ENCODE peak calls at places on chromosomes 3 and 15, in nine cellular contexts. One of them, this sample, is unnamed.

GRCh38 chr3:147653309-147653923 is 244.3 kb downstream of the ZIC1 start:
- DNase-seq in HCT116: no peak
- DNase-seq in activated CD8-positive, alpha-beta T cell treated with anti-CD3 and anti-CD28 coated beads for 36 hours: no peak
- DNase-seq in adrenal gland: no peak
- DNase-seq in brain microvascular endothelial cell: peak
- DNase-seq in GM12864: no peak
- DNase-seq in IMR-90: no peak
- DNase-seq in body of pancreas: no peak
- DNase-seq in colonic mucosa: no peak
- DNase-seq in this sample: no peak

GRCh38 chr3:178058629-178059028 is 477.6 kb upstream of the KCNMB2 start:
- DNase-seq in activated CD8-positive, alpha-beta T cell treated with anti-CD3 and anti-CD28 coated beads for 36 hours: no peak
- DNase-seq in GM12864: no peak
- DNase-seq in body of pancreas: no peak
- DNase-seq in adrenal gland: no peak
- DNase-seq in brain microvascular endothelial cell: no peak
- DNase-seq in colonic mucosa: no peak
- DNase-seq in HCT116: no peak
- DNase-seq in IMR-90: no peak
- DNase-seq in this sample: no peak

GRCh38 chr15:60735559-60736047 is 256.7 kb upstream of the ICE2 start:
- DNase-seq in GM12864: no peak
- DNase-seq in brain microvascular endothelial cell: no peak
- DNase-seq in adrenal gland: no peak
- DNase-seq in activated CD8-positive, alpha-beta T cell treated with anti-CD3 and anti-CD28 coated beads for 36 hours: no peak
- DNase-seq in body of pancreas: no peak
- DNase-seq in HCT116: no peak
- DNase-seq in IMR-90: no peak
- DNase-seq in colonic mucosa: no peak
- DNase-seq in this sample: no peak

GRCh38 chr3:110478377-110479054 is 593.1 kb upstream of the NECTIN3 start:
- DNase-seq in GM12864: no peak
- DNase-seq in body of pancreas: no peak
- DNase-seq in activated CD8-positive, alpha-beta T cell treated with anti-CD3 and anti-CD28 coated beads for 36 hours: no peak
- DNase-seq in IMR-90: no peak
- DNase-seq in colonic mucosa: no peak
- DNase-seq in adrenal gland: no peak
- DNase-seq in brain microvascular endothelial cell: no peak
- DNase-seq in HCT116: no peak
- DNase-seq in this sample: no peak

GRCh38 chr3:14201881-14202684 is 23.5 kb downstream of the LSM3 start:
- DNase-seq in brain microvascular endothelial cell: no peak
- DNase-seq in adrenal gland: no peak
- DNase-seq in activated CD8-positive, alpha-beta T cell treated with anti-CD3 and anti-CD28 coated beads for 36 hours: no peak
- DNase-seq in colonic mucosa: no peak
- DNase-seq in body of pancreas: no peak
- DNase-seq in GM12864: no peak
- DNase-seq in IMR-90: no peak
- DNase-seq in HCT116: no peak
- DNase-seq in this sample: no peak

GRCh38 chr15:79887517-79887916 is 9.3 kb downstream of the MTHFS start:
- DNase-seq in brain microvascular endothelial cell: no peak
- DNase-seq in adrenal gland: no peak
- DNase-seq in IMR-90: peak
- DNase-seq in colonic mucosa: no peak
- DNase-seq in HCT116: no peak
- DNase-seq in body of pancreas: no peak
- DNase-seq in activated CD8-positive, alpha-beta T cell treated with anti-CD3 and anti-CD28 coated beads for 36 hours: no peak
- DNase-seq in GM12864: no peak
- DNase-seq in this sample: no peak

GRCh38 chr15:69403611-69404010 is 10.5 kb upstream of the KIF23 start:
- DNase-seq in colonic mucosa: no peak
- DNase-seq in brain microvascular endothelial cell: peak
- DNase-seq in adrenal gland: no peak
- DNase-seq in body of pancreas: no peak
- DNase-seq in HCT116: no peak
- DNase-seq in GM12864: no peak
- DNase-seq in IMR-90: peak
- DNase-seq in activated CD8-positive, alpha-beta T cell treated with anti-CD3 and anti-CD28 coated beads for 36 hours: no peak
- DNase-seq in this sample: no peak

GRCh38 chr15:85118173-85118572 is 136.5 kb downstream of the PDE8A start:
- DNase-seq in body of pancreas: no peak
- DNase-seq in IMR-90: no peak
- DNase-seq in adrenal gland: no peak
- DNase-seq in GM12864: no peak
- DNase-seq in brain microvascular endothelial cell: no peak
- DNase-seq in HCT116: no peak
- DNase-seq in activated CD8-positive, alpha-beta T cell treated with anti-CD3 and anti-CD28 coated beads for 36 hours: no peak
- DNase-seq in colonic mucosa: no peak
- DNase-seq in this sample: no peak

GRCh38 chr15:67840747-67841634 is 1.1 kb upstream of the RNU6-1 start:
- DNase-seq in brain microvascular endothelial cell: no peak
- DNase-seq in IMR-90: peak
- DNase-seq in colonic mucosa: peak
- DNase-seq in HCT116: no peak
- DNase-seq in GM12864: no peak
- DNase-seq in adrenal gland: no peak
- DNase-seq in body of pancreas: peak
- DNase-seq in activated CD8-positive, alpha-beta T cell treated with anti-CD3 and anti-CD28 coated beads for 36 hours: no peak
- DNase-seq in this sample: peak

GRCh38 chr15:67839358-67839928 is 402 bp downstream of the RNU6-1 start:
- DNase-seq in adrenal gland: no peak
- DNase-seq in GM12864: no peak
- DNase-seq in brain microvascular endothelial cell: no peak
- DNase-seq in IMR-90: peak
- DNase-seq in HCT116: peak
- DNase-seq in activated CD8-positive, alpha-beta T cell treated with anti-CD3 and anti-CD28 coated beads for 36 hours: no peak
- DNase-seq in body of pancreas: no peak
- DNase-seq in colonic mucosa: peak
- DNase-seq in this sample: peak

GRCh38 chr15:67839929-67840746 is at the start of gene RNU6-1:
- DNase-seq in IMR-90: peak
- DNase-seq in colonic mucosa: peak
- DNase-seq in brain microvascular endothelial cell: peak
- DNase-seq in adrenal gland: peak
- DNase-seq in activated CD8-positive, alpha-beta T cell treated with anti-CD3 and anti-CD28 coated beads for 36 hours: peak
- DNase-seq in GM12864: peak
- DNase-seq in body of pancreas: peak
- DNase-seq in HCT116: peak
- DNase-seq in this sample: peak

GRCh38 chr15:67836955-67837354 is 2.9 kb downstream of the RNU6-1 start:
- DNase-seq in colonic mucosa: no peak
- DNase-seq in body of pancreas: no peak
- DNase-seq in IMR-90: no peak
- DNase-seq in activated CD8-positive, alpha-beta T cell treated with anti-CD3 and anti-CD28 coated beads for 36 hours: no peak
- DNase-seq in HCT116: no peak
- DNase-seq in GM12864: no peak
- DNase-seq in brain microvascular endothelial cell: no peak
- DNase-seq in adrenal gland: no peak
- DNase-seq in this sample: peak

DNA sequence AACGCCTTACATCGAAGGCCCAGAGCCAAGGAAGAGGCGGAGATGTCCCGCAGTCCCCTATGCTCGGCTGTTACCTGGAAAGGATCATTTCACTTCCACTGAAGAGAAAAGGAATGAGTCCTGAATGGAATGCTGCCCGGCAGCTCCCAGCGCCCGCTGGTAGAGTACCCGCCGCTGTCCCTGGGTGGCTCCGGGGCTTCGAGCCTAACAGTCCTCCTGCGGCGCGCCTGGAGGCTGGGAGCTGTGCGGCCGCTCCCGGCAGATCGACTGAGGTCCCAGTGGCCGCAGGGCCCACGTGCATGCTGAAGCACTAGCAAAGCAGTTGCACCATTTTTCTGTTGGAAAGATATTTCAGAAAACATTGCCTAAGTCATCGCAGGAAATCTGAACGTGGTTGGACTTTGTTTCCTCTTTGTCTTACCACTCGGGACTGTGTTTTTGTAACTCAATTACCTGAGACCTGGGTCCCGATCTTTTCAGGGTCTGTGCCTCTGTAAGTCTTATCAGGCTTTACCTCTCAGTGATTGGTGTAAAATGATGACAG is 984 bp downstream of the RNU6-1 start:
- DNase-seq in activated CD8-positive, alpha-beta T cell treated with anti-CD3 and anti-CD28 coated beads for 36 hours: no peak
- DNase-seq in GM12864: no peak
- DNase-seq in HCT116: no peak
- DNase-seq in IMR-90: no peak
- DNase-seq in adrenal gland: peak
- DNase-seq in body of pancreas: peak
- DNase-seq in brain microvascular endothelial cell: no peak
- DNase-seq in colonic mucosa: peak
- DNase-seq in this sample: peak
- TF ChIP-seq CTCF in activated CD8-positive, alpha-beta T cell treated with anti-CD3 and anti-CD28 coated beads for 36 hours: no peak
- TF ChIP-seq CTCF in GM12864: no peak
- TF ChIP-seq CTCF in HCT116: no peak
- TF ChIP-seq CTCF in IMR-90: no peak
- TF ChIP-seq CTCF in adrenal gland: peak
- TF ChIP-seq CTCF in body of pancreas: no peak
- TF ChIP-seq CTCF in brain microvascular endothelial cell: no peak
- TF ChIP-seq CTCF in colonic mucosa: no peak
- TF ChIP-seq CTCF in this sample: no peak

DNA sequence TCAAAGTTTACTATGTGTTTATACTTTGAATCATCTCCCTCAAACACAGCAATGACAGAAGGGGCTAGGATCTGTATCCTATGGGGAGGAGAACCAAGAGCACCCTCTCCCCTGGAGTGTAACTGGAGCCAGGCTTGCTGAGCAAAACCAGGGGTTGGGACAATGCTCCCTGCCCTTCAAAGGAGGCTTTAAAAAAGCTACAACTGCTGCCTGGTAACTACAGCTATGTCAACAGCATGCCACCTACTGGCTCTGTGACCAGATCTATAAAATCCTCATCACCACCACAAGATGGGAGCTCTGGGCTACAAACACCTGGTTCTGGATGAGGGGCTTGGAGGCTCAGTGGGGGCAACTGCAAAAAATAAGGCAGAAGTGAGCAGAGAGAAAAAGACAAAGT is 61.9 kb downstream of the ANO10 start:
- DNase-seq in IMR-90: peak
- DNase-seq in adrenal gland: no peak
- DNase-seq in brain microvascular endothelial cell: no peak
- DNase-seq in colonic mucosa: no peak
- DNase-seq in HCT116: no peak
- DNase-seq in GM12864: no peak
- DNase-seq in body of pancreas: no peak
- DNase-seq in activated CD8-positive, alpha-beta T cell treated with anti-CD3 and anti-CD28 coated beads for 36 hours: no peak
- DNase-seq in this sample: no peak
- TF ChIP-seq CTCF in IMR-90: peak
- TF ChIP-seq CTCF in adrenal gland: no peak
- TF ChIP-seq CTCF in brain microvascular endothelial cell: no peak
- TF ChIP-seq CTCF in colonic mucosa: no peak
- TF ChIP-seq CTCF in HCT116: no peak
- TF ChIP-seq CTCF in GM12864: no peak
- TF ChIP-seq CTCF in body of pancreas: no peak
- TF ChIP-seq CTCF in activated CD8-positive, alpha-beta T cell treated with anti-CD3 and anti-CD28 coated beads for 36 hours: no peak
- TF ChIP-seq CTCF in this sample: no peak

GRCh38 chr15:57862761-57863160 is 156.2 kb downstream of the POLR2M start:
- DNase-seq in adrenal gland: no peak
- DNase-seq in GM12864: no peak
- DNase-seq in activated CD8-positive, alpha-beta T cell treated with anti-CD3 and anti-CD28 coated beads for 36 hours: no peak
- DNase-seq in body of pancreas: no peak
- DNase-seq in brain microvascular endothelial cell: no peak
- DNase-seq in HCT116: no peak
- DNase-seq in colonic mucosa: no peak
- DNase-seq in IMR-90: no peak
- DNase-seq in this sample: no peak

GRCh38 chr15:57861805-57862586 is 155.5 kb downstream of the POLR2M start:
- DNase-seq in IMR-90: peak
- DNase-seq in colonic mucosa: no peak
- DNase-seq in HCT116: no peak
- DNase-seq in GM12864: no peak
- DNase-seq in brain microvascular endothelial cell: peak
- DNase-seq in adrenal gland: peak
- DNase-seq in body of pancreas: no peak
- DNase-seq in activated CD8-positive, alpha-beta T cell treated with anti-CD3 and anti-CD28 coated beads for 36 hours: no peak
- DNase-seq in this sample: no peak

GRCh38 chr15:57866149-57866736 is 159.7 kb downstream of the POLR2M start:
- DNase-seq in IMR-90: peak
- DNase-seq in adrenal gland: peak
- DNase-seq in colonic mucosa: peak
- DNase-seq in activated CD8-positive, alpha-beta T cell treated with anti-CD3 and anti-CD28 coated beads for 36 hours: peak
- DNase-seq in GM12864: peak
- DNase-seq in HCT116: peak
- DNase-seq in brain microvascular endothelial cell: peak
- DNase-seq in body of pancreas: peak
- DNase-seq in this sample: peak

GRCh38 chr15:57867970-57868791 is 161.7 kb downstream of the POLR2M start:
- DNase-seq in colonic mucosa: no peak
- DNase-seq in brain microvascular endothelial cell: no peak
- DNase-seq in GM12864: no peak
- DNase-seq in body of pancreas: no peak
- DNase-seq in IMR-90: no peak
- DNase-seq in activated CD8-positive, alpha-beta T cell treated with anti-CD3 and anti-CD28 coated beads for 36 hours: peak
- DNase-seq in HCT116: no peak
- DNase-seq in adrenal gland: no peak
- DNase-seq in this sample: no peak

DNA sequence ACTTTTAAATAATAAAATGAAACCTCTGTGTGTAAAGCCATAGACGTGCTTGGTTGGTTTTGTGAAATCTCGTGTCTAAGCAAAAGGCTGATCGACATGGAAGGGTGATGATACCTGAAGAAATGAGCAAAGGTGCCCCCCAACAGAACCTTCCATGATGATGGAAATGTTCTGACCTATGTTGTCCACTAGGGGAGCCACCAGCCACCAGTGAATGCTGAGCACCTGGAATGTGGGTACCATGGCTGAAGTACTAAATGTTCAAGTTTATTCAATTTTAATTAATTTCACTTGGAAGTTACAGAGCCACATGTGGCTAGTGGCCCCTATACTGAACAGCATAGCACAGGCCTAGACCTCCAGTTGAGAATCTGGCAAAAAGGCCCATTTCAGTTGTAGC is 158.8 kb downstream of the POLR2M start:
- DNase-seq in colonic mucosa: no peak
- DNase-seq in IMR-90: no peak
- DNase-seq in brain microvascular endothelial cell: no peak
- DNase-seq in activated CD8-positive, alpha-beta T cell treated with anti-CD3 and anti-CD28 coated beads for 36 hours: peak
- DNase-seq in GM12864: no peak
- DNase-seq in HCT116: no peak
- DNase-seq in adrenal gland: no peak
- DNase-seq in body of pancreas: no peak
- DNase-seq in this sample: no peak
- TF ChIP-seq CTCF in colonic mucosa: no peak
- TF ChIP-seq CTCF in IMR-90: peak
- TF ChIP-seq CTCF in brain microvascular endothelial cell: peak
- TF ChIP-seq CTCF in activated CD8-positive, alpha-beta T cell treated with anti-CD3 and anti-CD28 coated beads for 36 hours: no peak
- TF ChIP-seq CTCF in GM12864: peak
- TF ChIP-seq CTCF in HCT116: peak
- TF ChIP-seq CTCF in adrenal gland: no peak
- TF ChIP-seq CTCF in body of pancreas: no peak
- TF ChIP-seq CTCF in this sample: peak

DNA sequence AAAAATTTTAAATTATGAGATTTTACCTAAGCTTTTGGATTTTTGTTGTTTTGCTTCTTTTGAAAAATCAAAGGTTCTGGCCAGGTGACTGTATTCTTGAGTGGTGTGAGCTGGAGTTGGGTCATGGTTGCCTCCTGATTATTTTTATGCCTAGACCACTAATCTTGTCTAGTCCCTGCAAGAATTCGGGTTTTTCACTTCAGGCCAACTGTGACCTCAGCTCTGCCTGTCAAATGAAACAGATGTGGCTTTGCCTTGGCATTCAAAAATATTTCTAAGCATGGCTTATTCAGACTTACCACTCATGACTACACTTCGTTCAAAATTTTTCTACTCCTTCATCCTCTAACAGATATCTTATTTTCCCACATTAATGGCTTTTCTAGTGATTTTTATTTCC is 25.4 kb upstream of the CDV3 start:
- DNase-seq in adrenal gland: no peak
- DNase-seq in brain microvascular endothelial cell: no peak
- DNase-seq in colonic mucosa: no peak
- DNase-seq in IMR-90: peak
- DNase-seq in activated CD8-positive, alpha-beta T cell treated with anti-CD3 and anti-CD28 coated beads for 36 hours: no peak
- DNase-seq in HCT116: no peak
- DNase-seq in body of pancreas: no peak
- DNase-seq in GM12864: no peak
- DNase-seq in this sample: no peak
- TF ChIP-seq CTCF in adrenal gland: no peak
- TF ChIP-seq CTCF in brain microvascular endothelial cell: no peak
- TF ChIP-seq CTCF in colonic mucosa: no peak
- TF ChIP-seq CTCF in IMR-90: no peak
- TF ChIP-seq CTCF in activated CD8-positive, alpha-beta T cell treated with anti-CD3 and anti-CD28 coated beads for 36 hours: no peak
- TF ChIP-seq CTCF in HCT116: no peak
- TF ChIP-seq CTCF in body of pancreas: no peak
- TF ChIP-seq CTCF in GM12864: no peak
- TF ChIP-seq CTCF in this sample: no peak